ENCODE peak calls at places on chromosomes 11 and 22, in nine cellular contexts. B is psoas muscle; C is mucosa of descending colon; M is left lung; H is naive thymus-derived CD4-positive, alpha-beta T cell; X is PC-3; I is gastroesophageal sphincter; Q is thoracic aorta; G is heart right ventricle. U is an unnamed sample.

GRCh38 chr11:135027461-135027860 is 615.4 kb upstream of the B3GAT1 start:
- ATAC-seq in C (no peak), X (no peak), B (no peak), G (no peak), M (peak), Q (no peak), I (no peak), H (no peak), U (no peak)

GRCh38 chr22:33962409-33962808 is 42.1 kb upstream of the LARGE1 start:
- ATAC-seq in Q (no peak), X (no peak), I (no peak), G (no peak), H (no peak), C (no peak), B (no peak), M (no peak), U (no peak)

GRCh38 chr11:112087212-112087611 is 539 bp downstream of the SDHD start:
- ATAC-seq in Q (no peak), B (peak), C (peak), H (no peak), G (no peak), X (peak), I (no peak), M (peak), U (no peak)

GRCh38 chr11:96050435-96051182 is 126.7 kb upstream of the MTMR2 start:
- ATAC-seq in C (peak), X (no peak), Q (no peak), M (peak), I (no peak), H (no peak), G (peak), B (no peak), U (no peak)

GRCh38 chr11:117062503-117062902 is 35.7 kb downstream of the SIK3 start:
- ATAC-seq in H (no peak), B (no peak), G (no peak), I (no peak), C (no peak), M (no peak), X (no peak), Q (no peak), U (no peak)

GRCh38 chr22:49789289-49790141 is 38.2 kb downstream of the BRD1 start:
- ATAC-seq in H (peak), B (peak), X (no peak), G (peak), I (peak), C (peak), M (peak), Q (no peak), U (peak)

GRCh38 chr11:116807601-116808261 is 15.4 kb downstream of the APOA4 start:
- ATAC-seq in C (peak), M (no peak), Q (no peak), X (no peak), B (no peak), H (no peak), I (no peak), G (no peak), U (no peak)

GRCh38 chr22:40498454-40499186 is 128.2 kb downstream of the SGSM3 start:
- ATAC-seq in H (no peak), G (no peak), C (peak), M (peak), I (no peak), Q (no peak), B (peak), X (peak), U (peak)

GRCh38 chr22:22988785-22989184 is 81.5 kb upstream of the GNAZ start:
- ATAC-seq in G (no peak), H (no peak), X (no peak), M (no peak), I (no peak), B (no peak), C (no peak), Q (no peak), U (no peak)

GRCh38 chr11:47566166-47566546 is 757 bp downstream of the PTPMT1 start:
- ATAC-seq in X (peak), I (peak), H (peak), G (no peak), M (peak), B (no peak), Q (no peak), C (peak), U (peak)

GRCh38 chr11:11472096-11472495 is 119.0 kb upstream of the CSNK2A3 start:
- ATAC-seq in I (no peak), M (no peak), C (no peak), X (no peak), Q (no peak), B (peak), G (no peak), H (peak), U (no peak)

GRCh38 chr11:45995342-45995734 is 72.9 kb downstream of the LARGE2 start:
- ATAC-seq in I (no peak), X (no peak), Q (no peak), G (no peak), C (no peak), M (no peak), H (no peak), B (no peak), U (no peak)

U was measured in esophagus mucosa.